ENCODE peak calls at places on chromosomes 6 and 20, in four cellular contexts. V, Y, M and I are unnamed samples.

GRCh38 chr6:138765896-138766487 is 7.6 kb upstream of the CCDC28A start:
- DNase-seq in V (peak; percentile 66), Y (peak; percentile 48), M (no peak), I (no peak)

GRCh38 chr20:37856932-37857660 is 45.8 kb upstream of the VSTM2L start:
- DNase-seq in V (peak; percentile 43), Y (no peak), M (no peak), I (no peak)

GRCh38 chr20:3869839-3870634 is 19.1 kb upstream of the PANK2 start:
- DNase-seq in V (no peak), Y (no peak), M (no peak), I (no peak)

GRCh38 chr6:76814496-76815458 is 648.5 kb downstream of the HTR1B start:
- DNase-seq in V (no peak), Y (no peak), M (no peak), I (no peak)

GRCh38 chr20:54649511-54649962 is 174.1 kb downstream of the DOK5 start:
- DNase-seq in V (peak; percentile 95), Y (peak; percentile 85), M (peak; percentile 84), I (peak; percentile 75)

GRCh38 chr6:35554811-35555210 is 42.1 kb upstream of the TULP1 start:
- DNase-seq in V (no peak), Y (no peak), M (no peak), I (no peak)

GRCh38 chr6:34462010-34462409 is 3.9 kb upstream of the PACSIN1 start:
- DNase-seq in V (no peak), Y (no peak), M (no peak), I (no peak)

GRCh38 chr20:8401491-8401890 is 269.4 kb downstream of the PLCB1 start:
- DNase-seq in V (no peak), Y (no peak), M (no peak), I (no peak)

GRCh38 chr20:58930496-58930895 is 50.6 kb upstream of the NELFCD start:
- DNase-seq in V (peak; percentile 68), Y (no peak), M (no peak), I (no peak)

GRCh38 chr6:14366315-14366714 is 248.7 kb downstream of the CD83 start:
- DNase-seq in V (no peak), Y (no peak), M (no peak), I (no peak)

GRCh38 chr6:148414836-148415235 is 72.2 kb downstream of the SASH1 start:
- DNase-seq in V (peak; percentile 63), Y (no peak), M (no peak), I (no peak)

GRCh38 chr6:139376604-139377218 is 2.3 kb upstream of the CITED2 start:
- DNase-seq in V (peak; percentile 53), Y (peak; percentile 48), M (peak; percentile 75), I (peak; percentile 83)

GRCh38 chr20:32119734-32120133 is 10.2 kb downstream of the TM9SF4 start:
- DNase-seq in V (no peak), Y (no peak), M (no peak), I (no peak)

GRCh38 chr6:87701676-87702588 is at the start of gene AKIRIN2:
- DNase-seq in V (peak; percentile 96), Y (peak; percentile 98), M (peak; percentile 99), I (peak; percentile 97)

GRCh38 chr6:73657201-73657600 is 3.4 kb upstream of the SLC17A5 start:
- DNase-seq in V (peak; percentile 14), Y (no peak), M (no peak), I (no peak)

GRCh38 chr6:17673543-17674254 is 33.0 kb downstream of the NUP153 start:
- DNase-seq in V (no peak), Y (no peak), M (no peak), I (no peak)

GRCh38 chr20:58113706-58114105 is 114.7 kb downstream of the ANKRD60 start:
- DNase-seq in V (no peak), Y (no peak), M (no peak), I (peak; percentile 19)

GRCh38 chr6:38155576-38156204 is 336.2 kb downstream of the ZFAND3 start:
- DNase-seq in V (peak; percentile 83), Y (no peak), M (no peak), I (no peak)

GRCh38 chr6:42224222-42225042 is 6.8 kb upstream of the MRPS10 start:
- DNase-seq in V (peak; percentile 99), Y (peak; percentile 48), M (no peak), I (no peak)

GRCh38 chr6:16043171-16044142 is 85.4 kb upstream of the MYLIP start:
- DNase-seq in V (no peak), Y (no peak), M (no peak), I (no peak)

GRCh38 chr6:40909811-40910210 is 129.2 kb downstream of the UNC5CL start:
- DNase-seq in V (no peak), Y (no peak), M (no peak), I (no peak)

DNA sequence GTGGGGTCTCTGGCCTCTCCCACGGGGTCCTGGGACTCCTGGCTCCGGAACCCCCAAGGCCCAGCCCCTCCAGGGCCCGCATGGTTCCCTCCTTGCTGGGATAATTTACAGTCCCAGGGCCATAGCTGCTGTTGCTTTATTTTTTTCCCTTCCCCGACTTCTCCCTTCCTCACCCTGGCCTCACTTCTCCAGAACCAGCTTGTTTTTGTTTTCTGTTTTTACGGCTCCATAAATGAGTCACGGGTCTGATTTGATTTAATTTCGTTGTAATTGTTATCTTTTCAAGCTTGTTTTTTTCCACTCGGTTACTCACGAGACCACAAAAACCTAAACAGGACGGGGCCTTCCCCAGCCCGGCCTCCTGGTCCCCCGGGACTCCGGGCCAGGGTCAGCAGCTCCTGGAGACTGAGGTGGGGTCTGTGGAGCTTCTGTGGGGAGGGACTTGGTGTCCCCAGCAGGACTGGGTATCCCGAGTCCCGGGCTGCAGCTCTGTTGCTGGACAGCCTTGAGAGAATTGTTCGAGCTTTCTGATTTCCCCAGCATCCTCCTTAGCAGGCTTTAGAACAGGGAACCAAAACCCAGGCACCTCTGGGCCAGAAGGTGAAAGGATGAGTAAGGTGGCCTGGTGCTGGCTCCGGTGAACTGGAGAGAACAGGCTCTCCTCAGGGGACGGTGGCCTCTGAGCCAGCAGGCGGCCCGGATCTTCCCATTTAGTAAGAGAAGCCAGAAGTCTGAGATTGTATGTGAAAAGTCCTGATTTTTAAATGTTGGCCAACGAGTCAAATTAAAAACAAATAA is 94.9 kb downstream of the CEBPB start:
- DNase-seq in V (peak; percentile 34), Y (no peak), M (peak; percentile 72), I (no peak)
- H3K4me3 ChIP-seq in V (no peak overlapping the region), Y (no peak overlapping the region), M (no peak overlapping the region), I (no peak overlapping the region)

DNA sequence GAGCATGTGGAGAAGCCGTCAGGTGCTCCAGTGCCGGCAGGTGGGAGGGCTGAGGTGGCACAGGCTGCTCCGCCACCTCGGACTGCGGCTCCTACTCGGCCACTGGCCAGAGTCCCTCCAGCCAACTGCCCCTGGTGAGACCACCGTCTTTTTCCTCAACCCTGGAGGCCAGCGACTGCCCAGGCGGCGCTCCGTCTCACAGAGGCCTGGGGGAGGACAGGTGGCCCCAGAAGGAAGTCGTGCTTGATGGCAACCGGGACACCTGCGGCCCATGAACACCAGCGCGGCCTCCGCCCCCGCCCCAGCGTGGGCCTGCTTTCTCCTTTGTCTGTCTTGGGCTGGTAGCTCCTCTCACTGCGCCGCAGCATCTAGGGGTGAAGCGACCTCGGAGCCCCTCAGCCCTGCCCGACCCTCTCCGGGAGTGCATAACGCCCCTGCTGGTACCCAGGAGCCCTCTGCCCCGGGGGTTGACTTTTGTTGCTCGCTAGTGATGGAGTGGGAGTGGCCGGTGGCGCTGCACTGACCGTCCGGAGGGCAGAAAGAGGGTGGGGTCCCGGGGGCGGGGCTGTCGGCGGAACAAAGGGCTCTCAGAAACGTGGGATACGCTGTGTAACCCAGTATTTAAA is 706 bp upstream of the TUBB2B start:
- DNase-seq in V (no peak), Y (no peak), M (no peak), I (no peak)
- H3K27me3 ChIP-seq in V (peaks cover 55% of the 10 kb centered on the region), Y (peaks cover 27% of the 10 kb centered on the region), M (peaks cover 14% of the 10 kb centered on the region), I (peaks cover 4% of the 10 kb centered on the region)

DNA sequence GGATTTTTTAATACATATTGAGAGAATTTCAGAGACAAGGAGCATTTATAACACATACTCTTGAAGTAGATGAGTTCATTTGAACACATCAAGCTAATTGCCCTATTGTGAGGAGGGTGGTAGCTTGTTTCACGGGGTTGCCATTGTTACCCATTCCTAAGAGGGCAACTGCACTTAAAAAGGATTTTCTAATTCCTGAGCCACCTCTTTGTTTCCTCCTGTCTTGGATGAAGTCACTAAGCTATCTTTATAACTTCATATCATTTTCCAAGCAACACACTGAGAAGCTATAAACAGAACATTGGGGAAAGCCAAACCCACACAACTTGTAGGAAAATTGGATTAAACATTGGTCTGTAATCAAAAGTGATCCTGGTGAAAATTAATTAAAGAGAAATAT is 150.0 kb upstream of the PLN start:
- DNase-seq in V (no peak), Y (no peak), M (no peak), I (no peak)
- H3K4me3 ChIP-seq in V (no peak overlapping the region), Y (no peak overlapping the region), M (no peak overlapping the region), I (no peak overlapping the region)

DNA sequence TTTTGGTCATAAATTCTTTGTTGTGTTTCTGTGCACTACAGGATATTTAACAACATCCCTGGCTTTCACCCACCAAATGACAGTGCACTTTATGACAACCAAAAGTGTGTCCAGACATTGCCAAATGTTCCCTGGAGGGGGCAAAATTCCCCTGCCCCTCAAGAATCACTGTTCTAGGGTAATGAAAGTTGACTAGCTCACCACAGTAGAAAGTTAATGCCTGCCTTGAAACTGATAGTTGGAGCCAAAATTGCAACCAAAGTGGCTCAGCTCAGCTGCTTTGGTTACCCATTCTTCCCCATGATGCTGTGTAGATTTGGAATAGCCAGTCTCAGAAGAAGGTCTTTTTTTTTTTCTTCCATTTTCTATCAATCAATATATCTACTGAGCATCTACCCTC is 150.6 kb downstream of the RALGAPA2 start:
- DNase-seq in V (no peak), Y (no peak), M (no peak), I (no peak)
- H3K27me3 ChIP-seq in V (no peaks in the 10 kb centered on the region), Y (no peaks in the 10 kb centered on the region), M (no peaks in the 10 kb centered on the region), I (no peaks in the 10 kb centered on the region)

DNA sequence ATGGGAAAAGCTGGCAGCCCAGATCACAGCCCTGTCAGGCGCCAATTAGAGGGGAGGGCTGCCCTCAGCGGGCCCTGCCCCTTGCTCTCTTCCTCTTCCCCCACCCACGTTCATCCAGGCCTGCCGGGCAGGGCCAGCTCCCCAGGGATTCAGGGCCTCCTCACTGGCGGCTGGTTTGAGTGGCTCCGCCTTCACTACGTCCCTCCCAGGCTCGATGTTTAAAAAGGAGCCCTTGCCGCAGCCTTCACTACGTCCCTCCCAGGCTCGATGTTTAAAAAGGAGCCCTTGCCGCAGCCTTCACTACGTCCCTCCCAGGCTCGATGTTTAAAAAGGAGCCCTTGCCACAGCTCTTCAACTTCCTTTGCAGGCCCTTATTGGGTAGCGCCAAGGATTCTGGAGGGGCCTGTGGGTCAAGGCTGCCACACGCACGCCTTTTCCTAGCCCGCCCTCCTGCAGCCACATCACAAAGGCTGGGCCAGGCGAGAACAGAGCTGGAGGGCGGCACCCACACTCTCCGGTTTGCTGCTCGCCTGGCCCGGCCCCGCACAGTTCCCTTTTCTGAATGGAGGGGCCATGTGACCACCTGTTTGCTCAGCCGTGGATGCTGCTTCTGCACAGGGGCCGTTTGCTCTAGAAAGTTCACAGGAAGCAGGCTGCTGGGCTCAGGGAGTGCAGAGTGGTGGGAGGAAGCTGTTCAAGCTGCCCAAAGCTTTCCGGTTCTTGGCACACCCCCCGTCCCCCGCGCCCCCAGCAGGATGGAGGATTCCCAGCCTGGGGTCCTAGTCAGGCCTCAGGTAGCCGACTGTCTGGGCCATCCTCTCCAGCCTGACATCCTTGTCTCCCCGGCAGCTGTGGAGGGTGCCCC is 1.6 kb downstream of the SLC17A9 start:
- DNase-seq in V (no peak), Y (peak; percentile 95), M (peak; percentile 78), I (peak; percentile 64)
- H3K4me3 ChIP-seq in V (no peak overlapping the region), Y (peak overlapping the region; percentile 78), M (peak overlapping the region; percentile 46), I (no peak overlapping the region)

GRCh38 chr6:99185525-99185924 is 163.9 kb downstream of the FAXC start:
- DNase-seq in V (no peak), Y (no peak), M (no peak), I (no peak)

GRCh38 chr6:99187429-99187828 is 162.0 kb downstream of the FAXC start:
- DNase-seq in V (peak; percentile 6), Y (no peak), M (no peak), I (no peak)

GRCh38 chr6:99183066-99183465 is 166.4 kb downstream of the FAXC start:
- DNase-seq in V (no peak), Y (no peak), M (no peak), I (no peak)

GRCh38 chr6:99184696-99185095 is 164.8 kb downstream of the FAXC start:
- DNase-seq in V (no peak), Y (no peak), M (no peak), I (no peak)

GRCh38 chr6:99186417-99186816 is 163.1 kb downstream of the FAXC start:
- DNase-seq in V (no peak), Y (no peak), M (no peak), I (no peak)
- H3K27me3 ChIP-seq in V (no peaks in the 10 kb centered on the region), Y (no peaks in the 10 kb centered on the region), M (no peaks in the 10 kb centered on the region), I (no peaks in the 10 kb centered on the region)